ENCODE peak calls at places on chromosome X, in seven cellular contexts. P, Y, H, N, D, F and E are unnamed samples. For H3K9me3, the result is how much of the 10 kb centered on the place peaks cover.

GRCh38 chrX:65866146-65866545 is 173.7 kb downstream of the VSIG4 start:
- DNase-seq in P (no peak), Y (no peak), H (no peak), N (no peak), D (no peak), F (no peak), E (no peak)

GRCh38 chrX:103756736-103757135 is 19.9 kb upstream of the PLP1 start:
- DNase-seq in P (no peak), Y (no peak), H (no peak), N (no peak), D (no peak), F (no peak), E (no peak)

GRCh38 chrX:17563515-17563914 is 173.8 kb upstream of the SCML1 start:
- DNase-seq in P (no peak), Y (no peak), H (no peak), N (no peak), D (no peak), F (no peak), E (no peak)

GRCh38 chrX:130688360-130688759 is 214.6 kb downstream of the ENOX2 start:
- DNase-seq in P (no peak), Y (no peak), H (no peak), N (no peak), D (no peak), F (no peak), E (no peak)

GRCh38 chrX:54452920-54453319 is 12.7 kb downstream of the TSR2 start:
- DNase-seq in P (peak), Y (peak), H (no peak), N (no peak), D (no peak), F (peak), E (no peak)

GRCh38 chrX:70038951-70039350 is 10.8 kb downstream of the AWAT2 start:
- DNase-seq in P (no peak), Y (no peak), H (peak), N (no peak), D (peak), F (no peak), E (no peak)

GRCh38 chrX:155745792-155746191 is 133.0 kb upstream of the TMLHE start:
- DNase-seq in P (no peak), Y (no peak), H (peak), N (no peak), D (peak), F (peak), E (no peak)

GRCh38 chrX:3638280-3638873 is 75.1 kb downstream of the PRKX start:
- DNase-seq in P (peak), Y (no peak), H (peak), N (peak), D (no peak), F (peak), E (no peak)

GRCh38 chrX:72201836-72202536 is 20.4 kb downstream of the PIN4 start:
- DNase-seq in P (no peak), Y (no peak), H (no peak), N (no peak), D (no peak), F (no peak), E (no peak)

GRCh38 chrX:31837445-31837844 is 765.6 kb upstream of the FTHL17 start:
- DNase-seq in P (peak), Y (no peak), H (no peak), N (no peak), D (no peak), F (no peak), E (no peak)

GRCh38 chrX:119237526-119238035 is 1.5 kb downstream of the PGRMC1 start:
- DNase-seq in P (no peak), Y (no peak), H (no peak), N (no peak), D (no peak), F (peak), E (no peak)

GRCh38 chrX:21856504-21856903 is 717 bp downstream of the YY2 start:
- DNase-seq in P (no peak), Y (no peak), H (no peak), N (no peak), D (no peak), F (no peak), E (no peak)

GRCh38 chrX:104668550-104668949 is 102.6 kb downstream of the IL1RAPL2 start:
- DNase-seq in P (no peak), Y (no peak), H (no peak), N (no peak), D (no peak), F (peak), E (no peak)

GRCh38 chrX:132375941-132376340 is 112.9 kb downstream of the MBNL3 start:
- DNase-seq in P (no peak), Y (no peak), H (no peak), N (no peak), D (no peak), F (peak), E (no peak)

GRCh38 chrX:56797966-56798711 is 69.1 kb downstream of the NBDY start:
- DNase-seq in P (peak), Y (peak), H (peak), N (no peak), D (peak), F (no peak), E (no peak)

GRCh38 chrX:22122510-22122909 is 90.4 kb downstream of the PHEX start:
- DNase-seq in P (no peak), Y (no peak), H (no peak), N (peak), D (no peak), F (no peak), E (peak)

GRCh38 chrX:13569479-13570244 is at the start of gene EGFL6:
- DNase-seq in P (peak), Y (peak), H (no peak), N (no peak), D (no peak), F (no peak), E (peak)

GRCh38 chrX:28613558-28613957 is 26.3 kb downstream of the IL1RAPL1 start:
- DNase-seq in P (no peak), Y (no peak), H (no peak), N (no peak), D (no peak), F (no peak), E (no peak)

GRCh38 chrX:51614353-51614752 is 4.4 kb downstream of the CENPVL3 start:
- DNase-seq in P (peak), Y (peak), H (no peak), N (no peak), D (no peak), F (peak), E (no peak)

GRCh38 chrX:112967903-112968302 is 127.3 kb upstream of the AMOT start:
- DNase-seq in P (no peak), Y (no peak), H (no peak), N (no peak), D (no peak), F (no peak), E (no peak)

DNA sequence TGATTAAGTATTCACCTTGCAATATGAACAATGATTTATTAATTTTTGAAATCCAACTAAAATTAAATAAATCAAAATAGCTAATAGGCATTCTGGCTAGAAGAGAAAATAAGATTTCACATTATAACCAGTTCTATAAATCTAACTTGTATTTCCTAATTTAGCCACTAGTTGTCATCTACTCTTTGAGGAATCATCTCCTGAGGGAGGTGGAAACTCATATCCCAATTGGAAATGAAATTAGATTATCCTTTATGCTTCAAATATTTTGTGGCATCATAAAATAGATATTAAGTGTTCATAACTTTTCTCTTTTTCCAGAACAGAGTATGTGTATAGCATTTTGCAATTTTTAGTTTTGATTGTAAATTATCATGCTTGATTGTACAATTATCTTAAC is 558.5 kb upstream of the DIAPH2 start:
- DNase-seq in P (no peak), Y (no peak), H (no peak), N (no peak), D (no peak), F (no peak), E (no peak)
- TF ChIP-seq CTCF in P (peak), Y (peak), H (no peak), N (no peak), D (no peak), F (no peak), E (peak)

DNA sequence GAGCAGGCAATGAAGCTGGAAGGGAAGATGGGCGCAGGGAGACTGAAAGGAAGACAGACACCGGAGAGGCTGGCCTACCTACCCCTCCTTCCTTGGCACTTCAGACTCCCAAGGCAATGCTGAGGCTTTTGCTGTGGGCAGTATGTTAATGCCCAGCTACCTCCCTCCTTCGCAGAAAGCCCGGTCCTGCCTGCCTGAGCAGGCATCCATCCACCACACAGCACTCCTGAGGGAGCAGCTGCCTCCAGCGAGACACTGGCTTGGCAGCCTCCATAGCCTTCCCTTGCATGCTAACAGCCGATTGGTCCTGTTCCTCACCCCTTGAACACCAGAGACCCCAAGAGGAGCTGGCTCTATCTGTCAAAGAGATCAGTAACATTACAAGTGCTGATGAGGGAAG is 14.4 kb downstream of the GABRQ start:
- DNase-seq in P (no peak), Y (no peak), H (no peak), N (no peak), D (no peak), F (no peak), E (no peak)
- H3K9me3 ChIP-seq in P (under half), Y (half or more), H (under half), N (under half), D (under half), F (under half), E (under half)

DNA sequence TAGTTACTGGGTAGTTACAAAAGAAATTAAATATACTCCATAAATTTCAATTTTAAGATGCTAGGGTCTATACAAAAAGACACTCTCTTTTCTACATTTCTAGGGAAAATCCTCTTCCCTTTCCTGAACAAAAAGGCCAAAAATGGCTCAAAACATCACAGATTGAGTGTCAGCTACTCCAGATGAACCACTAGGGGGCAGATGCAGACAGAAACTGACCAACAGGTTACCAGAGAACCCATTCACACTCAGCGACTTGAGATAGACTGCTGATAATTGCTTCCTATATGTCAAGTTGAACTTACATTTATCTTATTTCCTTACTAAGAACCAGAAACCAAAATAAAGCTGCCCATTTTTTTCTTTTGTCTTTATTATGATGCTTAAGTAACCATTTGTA is 83.4 kb upstream of the MID1IP1 start:
- DNase-seq in P (peak), Y (peak), H (no peak), N (no peak), D (no peak), F (peak), E (no peak)
- TF ChIP-seq CTCF in P (peak), Y (peak), H (no peak), N (peak), D (no peak), F (peak), E (peak)

DNA sequence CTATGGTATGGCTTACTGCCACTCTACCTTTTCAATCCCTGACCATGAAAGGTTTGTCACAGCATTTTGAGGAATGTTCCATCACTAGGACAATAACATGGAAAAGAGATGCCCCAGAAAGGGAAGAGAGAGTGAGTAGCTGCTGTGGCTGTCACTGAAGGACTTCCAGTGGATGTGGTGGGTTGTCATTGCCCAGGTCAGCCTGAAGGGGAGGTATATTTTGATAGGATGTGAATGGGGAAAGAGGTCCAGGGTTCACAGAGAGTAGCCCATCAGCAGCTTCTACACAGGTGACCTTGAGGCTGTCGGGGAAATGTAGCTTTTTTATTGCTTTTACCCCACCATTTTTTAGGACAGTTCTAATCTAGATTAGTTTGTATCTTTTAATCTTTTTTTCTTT is 30.8 kb downstream of the MTM1 start:
- DNase-seq in P (no peak), Y (no peak), H (no peak), N (no peak), D (no peak), F (no peak), E (no peak)
- H3K9me3 ChIP-seq in P (under half), Y (under half), H (under half), N (under half), D (under half), F (under half), E (under half)

GRCh38 chrX:30822068-30822671 is 66.9 kb downstream of the TAB3 start:
- DNase-seq in P (no peak), Y (no peak), H (no peak), N (no peak), D (no peak), F (peak), E (no peak)
- TF ChIP-seq CTCF in P (no peak), Y (peak), H (no peak), N (no peak), D (no peak), F (peak), E (no peak)

GRCh38 chrX:37697169-37697760 is 11.7 kb downstream of the XK start:
- DNase-seq in P (no peak), Y (no peak), H (peak), N (no peak), D (no peak), F (no peak), E (no peak)
- H3K9me3 ChIP-seq in P (under half), Y (under half), H (under half), N (under half), D (under half), F (under half), E (under half)